ENCODE peak calls at places on chromosomes 7 and 10, in four cellular contexts. U is astrocyte of the spinal cord, T is epithelial cell of prostate, Z is KBM-7. N is an unnamed sample.

GRCh38 chr10:97228775-97229157 is 43.0 kb upstream of the SLIT1 start:
- DNase-seq in U (no peak), T (no peak), Z (no peak), N (no peak)

GRCh38 chr10:78964952-78965633 is 103.7 kb upstream of the ZMIZ1 start:
- DNase-seq in U (peak; percentile 85), T (no peak), Z (no peak), N (peak; percentile 68)

GRCh38 chr7:153886506-153887391 is 165.4 kb upstream of the DPP6 start:
- DNase-seq in U (peak; percentile 0), T (no peak), Z (no peak), N (no peak)

GRCh38 chr7:101814081-101814995 is 3.1 kb upstream of the CUX1 start:
- DNase-seq in U (peak; percentile 50), T (no peak), Z (peak; percentile 73), N (peak; percentile 50)

GRCh38 chr10:124020871-124021823 is 72.3 kb downstream of the CHST15 start:
- DNase-seq in U (no peak), T (peak; percentile 64), Z (no peak), N (no peak)

GRCh38 chr7:123789200-123789784 is 40.5 kb upstream of the WASL start:
- DNase-seq in U (no peak), T (no peak), Z (no peak), N (no peak)

GRCh38 chr7:100444311-100445278 is 8.3 kb upstream of the PPP1R35 start:
- DNase-seq in U (peak; percentile 49), T (no peak), Z (peak; percentile 68), N (peak; percentile 86)

GRCh38 chr10:76456190-76456589 is 1024.8 kb downstream of the LRMDA start:
- DNase-seq in U (peak; percentile 46), T (no peak), Z (no peak), N (peak; percentile 15)

GRCh38 chr7:1045038-1045726 is 836 bp downstream of the GPR146 start:
- DNase-seq in U (no peak), T (no peak), Z (no peak), N (no peak)

GRCh38 chr10:50361946-50362345 is 110.6 kb upstream of the ASAH2 start:
- DNase-seq in U (no peak), T (no peak), Z (no peak), N (no peak)

GRCh38 chr7:137642031-137642430 is 204.7 kb downstream of the DGKI start:
- DNase-seq in U (no peak), T (no peak), Z (no peak), N (no peak)

GRCh38 chr10:80165173-80165572 is 32.6 kb downstream of the PLAC9 start:
- DNase-seq in U (no peak), T (no peak), Z (no peak), N (peak; percentile 68)

GRCh38 chr7:66668677-66669076 is 40.0 kb downstream of the KCTD7 start:
- DNase-seq in U (no peak), T (no peak), Z (no peak), N (no peak)

GRCh38 chr10:86899670-86900276 is 57.6 kb downstream of the MMRN2 start:
- DNase-seq in U (peak; percentile 77), T (no peak), Z (peak; percentile 65), N (peak; percentile 54)

GRCh38 chr10:92593553-92594046 is 670 bp downstream of the KIF11 start:
- DNase-seq in U (peak; percentile 35), T (no peak), Z (peak; percentile 23), N (no peak)

GRCh38 chr10:123655763-123656162 is 10.4 kb upstream of the GPR26 start:
- DNase-seq in U (no peak), T (no peak), Z (no peak), N (no peak)

GRCh38 chr10:24259365-24260125 is 50.6 kb downstream of the KIAA1217 start:
- DNase-seq in U (no peak), T (no peak), Z (no peak), N (no peak)

GRCh38 chr10:88347597-88348304 is 235.4 kb downstream of the RNLS start:
- DNase-seq in U (no peak), T (no peak), Z (no peak), N (no peak)

N was measured in LHCN-M2.